ENCODE peak calls at places on chromosomes 7 and 10, in eight cellular contexts. I is ELF-1; B is HuH-7.5; L is GM06990; C is adrenal gland; N is GM03348; V is activated CD8-positive, alpha-beta T cell treated with anti-CD3 and anti-CD28 coated beads for 36 hours; M is left lung. E is an unnamed sample.

GRCh38 chr7:115840702-115841101 is 189.9 kb downstream of the TFEC start:
- DNase-seq in N (no peak), I (peak), V (no peak), L (no peak), C (no peak), M (no peak), B (no peak), E (no peak)

GRCh38 chr7:78690174-78690573 is 763.3 kb downstream of the MAGI2 start:
- DNase-seq in I (no peak), B (no peak), M (no peak), C (no peak), V (no peak), N (peak), L (no peak), E (no peak)

GRCh38 chr10:74292871-74293427 is 141.9 kb downstream of the ADK start:
- DNase-seq in C (no peak), M (no peak), B (no peak), I (no peak), L (no peak), N (no peak), V (no peak), E (no peak)

GRCh38 chr7:145644426-145645154 is 472.0 kb upstream of the CNTNAP2 start:
- DNase-seq in V (no peak), N (no peak), C (no peak), I (no peak), B (no peak), L (no peak), M (no peak), E (no peak)

GRCh38 chr7:7479275-7479674 is 56.4 kb downstream of the COL28A1 start:
- DNase-seq in N (no peak), I (no peak), B (no peak), C (no peak), L (no peak), M (no peak), V (no peak), E (no peak)

GRCh38 chr7:77687747-77688144 is 8.5 kb upstream of the RSBN1L start:
- DNase-seq in L (peak), I (no peak), V (peak), B (no peak), N (no peak), M (no peak), C (no peak), E (no peak)

GRCh38 chr7:131867461-131867860 is 311.0 kb upstream of the PODXL start:
- DNase-seq in B (no peak), I (no peak), L (no peak), N (no peak), V (no peak), C (no peak), M (no peak), E (no peak)

GRCh38 chr10:2037246-2037645 is 299.9 kb upstream of the ADARB2 start:
- DNase-seq in M (no peak), L (no peak), I (no peak), N (no peak), B (no peak), C (no peak), V (no peak), E (no peak)

GRCh38 chr7:69196593-69196992 is 401.7 kb upstream of the AUTS2 start:
- DNase-seq in I (no peak), M (no peak), V (no peak), B (no peak), C (no peak), L (no peak), N (no peak), E (no peak)

GRCh38 chr7:123594813-123595241 is 6.8 kb upstream of the ASB15 start:
- DNase-seq in N (no peak), B (no peak), L (no peak), V (no peak), M (no peak), I (peak), C (no peak), E (peak)

GRCh38 chr10:72328829-72329204 is 25.9 kb downstream of the DNAJB12 start:
- DNase-seq in M (no peak), N (no peak), C (peak), V (peak), L (no peak), I (no peak), B (no peak), E (no peak)

GRCh38 chr10:9301148-9301547 is 1246.7 kb downstream of the GATA3 start:
- DNase-seq in B (no peak), I (no peak), L (no peak), C (no peak), V (no peak), N (peak), M (no peak), E (no peak)

GRCh38 chr10:98323221-98324164 is 55.5 kb upstream of the LOXL4 start:
- DNase-seq in B (no peak), I (no peak), V (peak), L (no peak), M (peak), N (peak), C (peak), E (no peak)

GRCh38 chr7:138654616-138655015 is 46.5 kb downstream of the SVOPL start:
- DNase-seq in B (no peak), N (no peak), V (no peak), M (no peak), C (no peak), L (no peak), I (no peak), E (no peak)

GRCh38 chr10:19111501-19112267 is 63.1 kb downstream of the MALRD1 start:
- DNase-seq in B (no peak), V (no peak), I (no peak), N (no peak), M (no peak), L (no peak), C (no peak), E (no peak)

GRCh38 chr7:22983257-22983855 is 30.6 kb downstream of the HYCC1 start:
- DNase-seq in B (no peak), N (peak), V (no peak), C (no peak), I (no peak), M (no peak), L (no peak), E (no peak)

GRCh38 chr7:25148772-25149575 is 23.9 kb upstream of the CYCS start:
- DNase-seq in V (peak), C (no peak), B (no peak), L (no peak), N (no peak), M (no peak), I (no peak), E (peak)

GRCh38 chr10:48946891-48947500 is 7.4 kb upstream of the LRRC18 start:
- DNase-seq in L (no peak), N (no peak), C (no peak), I (no peak), M (no peak), V (no peak), B (no peak), E (peak)

GRCh38 chr10:89185658-89186057 is 21.5 kb downstream of the CH25H start:
- DNase-seq in M (no peak), L (no peak), C (no peak), I (no peak), V (no peak), N (no peak), B (no peak), E (no peak)